ENCODE peak calls at places on chromosomes 16 and 17, in four cellular contexts. Q is IMR-90, G is mesendoderm, S is H1. X is an unnamed sample.

GRCh38 chr16:59042296-59042695 is 308.2 kb upstream of the GOT2 start:
- DNase-seq in Q (no peak), G (no peak), S (no peak), X (no peak)

GRCh38 chr17:51164911-51165679 is 1.1 kb upstream of the NME2 start:
- DNase-seq in Q (no peak), G (peak; percentile 46), S (no peak), X (peak; percentile 74)

GRCh38 chr17:5561736-5562135 is 22.6 kb downstream of the NLRP1 start:
- DNase-seq in Q (no peak), G (no peak), S (no peak), X (peak; percentile 65)

GRCh38 chr16:78353610-78354009 is 254.2 kb downstream of the WWOX start:
- DNase-seq in Q (no peak), G (no peak), S (no peak), X (no peak)

GRCh38 chr16:4520913-4521312 is 17.7 kb downstream of the CDIP1 start:
- DNase-seq in Q (no peak), G (no peak), S (no peak), X (no peak)

GRCh38 chr16:57627184-57627871 is 1.1 kb upstream of the ADGRG1 start:
- DNase-seq in Q (peak; percentile 85), G (peak; percentile 91), S (no peak), X (peak; percentile 69)

GRCh38 chr17:51764387-51764971 is 394.0 kb downstream of the CA10 start:
- DNase-seq in Q (peak; percentile 45), G (peak; percentile 88), S (peak; percentile 61), X (peak; percentile 87)

GRCh38 chr17:37137070-37137610 is 188.4 kb downstream of the AATF start:
- DNase-seq in Q (no peak), G (peak; percentile 30), S (no peak), X (no peak)

GRCh38 chr16:57755726-57756423 is 20.3 kb downstream of the KATNB1 start:
- DNase-seq in Q (no peak), G (no peak), S (no peak), X (peak; percentile 22)

GRCh38 chr16:52869243-52869642 is 183.5 kb downstream of the CHD9NB start:
- DNase-seq in Q (no peak), G (no peak), S (no peak), X (no peak)

GRCh38 chr16:68707341-68708152 is 29.5 kb upstream of the CDH1 start:
- DNase-seq in Q (no peak), G (peak; percentile 92), S (peak; percentile 70), X (peak; percentile 91)

DNA sequence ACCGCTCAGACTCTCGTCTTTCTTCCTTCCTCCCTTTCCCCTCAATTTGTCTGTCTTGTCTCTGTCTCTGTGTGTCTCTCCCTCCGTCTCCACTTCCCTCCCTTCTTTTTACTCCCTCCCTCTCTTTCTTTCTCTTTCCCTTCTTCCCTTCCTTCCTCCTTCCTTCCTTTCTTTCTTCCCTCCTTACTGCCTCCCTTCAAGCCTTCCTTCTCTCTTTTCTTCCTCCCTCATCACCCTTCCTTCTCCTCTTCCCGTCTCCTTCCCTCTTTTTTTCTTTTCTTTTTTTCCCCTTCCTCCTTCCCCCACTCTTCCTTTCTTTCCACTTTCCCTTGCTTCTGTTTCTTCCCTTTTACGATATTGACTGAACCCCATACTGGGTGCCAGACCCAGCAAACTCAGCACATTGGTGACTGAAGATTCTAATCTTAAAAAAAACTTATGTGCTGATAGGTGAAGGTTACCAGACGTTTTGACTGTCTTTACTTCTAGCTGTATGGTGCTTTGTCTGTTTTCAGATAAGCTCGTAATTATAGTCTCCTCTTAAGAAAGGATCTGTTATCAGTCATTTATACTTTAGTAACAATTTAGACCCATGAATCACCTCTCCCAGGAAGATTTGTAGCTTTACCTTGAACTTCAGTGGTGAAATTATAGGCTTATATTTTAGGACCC is 481 bp upstream of the BRD7 start:
- DNase-seq in Q (no peak), G (peak; percentile 50), S (no peak), X (no peak)
- H3K9ac ChIP-seq in Q (peak overlapping the region; percentile 67), G (peak overlapping the region; percentile 62), S (no peak overlapping the region), X (no peak overlapping the region)

GRCh38 chr17:58402047-58402446 is 15.3 kb downstream of the RNF43 start:
- DNase-seq in Q (no peak), G (no peak), S (no peak), X (no peak)

GRCh38 chr17:58402679-58403078 is 14.7 kb downstream of the RNF43 start:
- DNase-seq in Q (no peak), G (peak; percentile 95), S (no peak), X (peak; percentile 54)

GRCh38 chr17:58401287-58401686 is 16.0 kb downstream of the RNF43 start:
- DNase-seq in Q (no peak), G (no peak), S (no peak), X (no peak)

GRCh38 chr17:58400826-58401225 is 16.5 kb downstream of the RNF43 start:
- DNase-seq in Q (no peak), G (no peak), S (no peak), X (no peak)

GRCh38 chr17:58403312-58403711 is 14.0 kb downstream of the RNF43 start:
- DNase-seq in Q (no peak), G (peak; percentile 75), S (no peak), X (peak; percentile 65)
- H3K56ac ChIP-seq in Q (no peak overlapping the region), G (no peak overlapping the region), S (no peak overlapping the region), X (no peak overlapping the region)

DNA sequence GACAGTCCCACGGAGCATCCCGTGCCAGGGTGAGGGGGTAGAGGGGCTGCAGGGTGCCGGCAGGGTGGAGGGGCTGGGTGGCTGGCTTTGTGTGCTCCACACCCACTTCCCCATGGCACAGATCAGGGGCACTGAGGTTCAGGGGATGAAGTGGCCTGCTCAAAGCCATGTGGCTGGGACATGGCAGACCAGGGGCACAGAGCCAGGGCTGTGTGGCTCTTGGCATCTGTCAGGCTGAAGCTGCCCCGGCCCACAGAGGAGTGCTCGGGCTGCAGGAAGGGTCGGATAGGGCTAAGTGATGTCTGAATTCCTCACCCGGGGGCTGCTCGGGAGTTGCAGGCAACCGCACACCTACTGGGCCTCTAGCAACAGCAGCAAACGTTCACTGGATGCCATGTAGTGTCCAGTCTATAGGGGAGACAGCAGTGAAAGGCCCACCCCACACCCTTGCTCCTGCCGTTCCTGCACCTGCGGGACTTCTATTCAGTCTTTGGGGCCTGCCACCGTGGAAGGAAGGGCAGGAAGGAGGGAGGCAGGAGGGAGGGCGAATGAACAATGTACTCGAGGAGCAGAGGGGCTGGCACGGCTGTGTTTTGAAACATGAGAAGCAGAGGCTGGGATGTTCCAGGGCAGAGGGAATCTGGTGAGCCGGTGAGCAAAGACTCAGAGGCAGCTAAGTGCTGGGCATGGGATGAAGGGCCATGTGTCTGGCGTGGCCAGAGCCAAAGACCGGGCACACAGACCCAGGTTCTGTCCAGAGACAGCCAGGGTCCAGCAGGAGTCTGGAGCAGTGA is 15.1 kb downstream of the SLC5A10 start:
- DNase-seq in Q (peak; percentile 52), G (peak; percentile 37), S (peak; percentile 66), X (peak; percentile 67)
- H2BK120ac ChIP-seq in Q (no peak overlapping the region), G (no peak overlapping the region), S (no peak overlapping the region), X (no peak overlapping the region)

DNA sequence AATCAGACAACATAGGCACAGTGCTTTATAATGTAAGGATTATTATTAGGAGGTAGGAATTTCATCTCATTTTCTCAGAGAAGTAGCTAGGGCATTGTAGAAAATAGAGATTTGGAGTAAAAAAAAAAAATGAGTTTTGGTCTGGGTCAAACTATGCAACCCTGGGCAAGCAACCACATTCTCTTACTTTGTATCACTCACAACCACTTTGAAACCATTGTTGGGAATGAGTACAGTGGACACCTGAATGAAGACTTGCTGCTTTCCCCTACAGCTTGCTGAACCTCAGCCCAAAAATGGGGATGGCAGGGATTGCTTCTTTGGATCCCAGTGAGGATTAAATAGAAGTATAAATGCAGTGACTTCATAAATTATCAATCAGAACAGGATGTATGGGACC is 9.2 kb upstream of the SLC35B1 start:
- DNase-seq in Q (no peak), G (no peak), S (no peak), X (no peak)
- H3K9ac ChIP-seq in Q (no peak overlapping the region), G (no peak overlapping the region), S (no peak overlapping the region), X (no peak overlapping the region)